ENCODE peak calls at places on chromosomes 13 and 19, in seven cellular contexts. K is effector memory CD4-positive, alpha-beta T cell; A is activated T-cell treated with anti-CD3 and anti-CD28 coated beads for 48 hours; O is activated CD4-positive, CD25-positive, alpha-beta regulatory T cell treated with anti-CD3 and anti-CD28 coated beads, Interleukin-2, amount 50 U/mL, for 72 hours; Y is DMS153; M is PC-9; C is skeletal muscle cell. F is an unnamed sample.

GRCh38 chr13:46114599-46114998 is 9.8 kb upstream of the CPB2 start:
- DNase-seq in Y (no peak), O (no peak), M (no peak), C (no peak), A (no peak), K (no peak), F (no peak)

GRCh38 chr13:108227651-108228272 is 9.6 kb downstream of the ABHD13 start:
- DNase-seq in A (no peak), M (no peak), O (no peak), Y (no peak), C (no peak), K (no peak), F (no peak)

GRCh38 chr19:48806818-48807589 is 3.8 kb downstream of the BCAT2 start:
- DNase-seq in K (no peak), A (no peak), M (no peak), Y (no peak), O (no peak), C (no peak), F (peak; percentile 17)

GRCh38 chr13:59480857-59481256 is 682.9 kb downstream of the DIAPH3 start:
- DNase-seq in M (no peak), A (no peak), K (no peak), Y (no peak), C (no peak), O (no peak), F (no peak)

GRCh38 chr19:2840794-2841790 is at the start of gene ZNF555:
- DNase-seq in C (peak; percentile 95), Y (peak; percentile 86), K (peak; percentile 98), O (peak; percentile 94), M (peak; percentile 93), A (peak; percentile 92), F (peak; percentile 99)

GRCh38 chr19:42370667-42371066 is 19.4 kb downstream of the CNFN start:
- DNase-seq in A (no peak), Y (no peak), M (no peak), C (no peak), O (no peak), K (no peak), F (no peak)

GRCh38 chr19:18392417-18392816 is 5.0 kb downstream of the LRRC25 start:
- DNase-seq in A (no peak), M (no peak), C (no peak), Y (no peak), O (no peak), K (no peak), F (no peak)

GRCh38 chr19:46659151-46660007 is 1.6 kb downstream of the DACT3 start:
- DNase-seq in O (no peak), M (no peak), A (no peak), C (no peak), K (no peak), Y (no peak), F (no peak)

GRCh38 chr13:111526922-111527321 is 206.5 kb downstream of the TEX29 start:
- DNase-seq in Y (no peak), M (no peak), O (no peak), K (no peak), A (no peak), C (no peak), F (no peak)

GRCh38 chr13:98976338-98976737 is 1.5 kb downstream of the DOCK9 start:
- DNase-seq in C (peak; percentile 54), K (no peak), Y (no peak), M (peak; percentile 69), A (no peak), O (no peak), F (no peak)

GRCh38 chr13:90526711-90527110 is 820.8 kb upstream of the MIR17HG start:
- DNase-seq in O (no peak), A (no peak), K (no peak), Y (no peak), C (no peak), M (no peak), F (no peak)